ENCODE peak calls at places on chromosomes 6 and 20, in eight cellular contexts. One of them, this sample, is unnamed.

GRCh38 chr6:157981132-157981394 is 600 bp upstream of the SYNJ2 start:
- DNase-seq in HCT116: no peak
- DNase-seq in IMR-90: no peak
- DNase-seq in PC-9: no peak
- DNase-seq in GM23338: peak
- DNase-seq in OCI-LY7: no peak
- DNase-seq in hepatocyte: no peak
- DNase-seq in H1: no peak
- DNase-seq in this sample: no peak

GRCh38 chr6:7784248-7784647 is 58.3 kb downstream of the BMP6 start:
- DNase-seq in HCT116: no peak
- DNase-seq in IMR-90: no peak
- DNase-seq in PC-9: no peak
- DNase-seq in GM23338: no peak
- DNase-seq in OCI-LY7: no peak
- DNase-seq in hepatocyte: no peak
- DNase-seq in H1: no peak
- DNase-seq in this sample: no peak

GRCh38 chr6:127532991-127533390 is 13.9 kb upstream of the MTCL3 start:
- DNase-seq in HCT116: no peak
- DNase-seq in IMR-90: no peak
- DNase-seq in PC-9: no peak
- DNase-seq in GM23338: no peak
- DNase-seq in OCI-LY7: no peak
- DNase-seq in hepatocyte: no peak
- DNase-seq in H1: no peak
- DNase-seq in this sample: no peak

GRCh38 chr6:100595456-100595855 is 130.7 kb upstream of the SIM1 start:
- DNase-seq in HCT116: no peak
- DNase-seq in IMR-90: no peak
- DNase-seq in PC-9: no peak
- DNase-seq in GM23338: no peak
- DNase-seq in OCI-LY7: no peak
- DNase-seq in hepatocyte: no peak
- DNase-seq in H1: no peak
- DNase-seq in this sample: no peak

GRCh38 chr20:4041748-4042411 is 26.5 kb upstream of the RNF24 start:
- DNase-seq in HCT116: peak
- DNase-seq in IMR-90: peak
- DNase-seq in PC-9: peak
- DNase-seq in GM23338: no peak
- DNase-seq in OCI-LY7: no peak
- DNase-seq in hepatocyte: peak
- DNase-seq in H1: no peak
- DNase-seq in this sample: peak

GRCh38 chr6:63814459-63814858 is 178.9 kb downstream of the PHF3 start:
- DNase-seq in HCT116: no peak
- DNase-seq in IMR-90: no peak
- DNase-seq in PC-9: no peak
- DNase-seq in GM23338: no peak
- DNase-seq in OCI-LY7: no peak
- DNase-seq in hepatocyte: no peak
- DNase-seq in H1: no peak
- DNase-seq in this sample: no peak

GRCh38 chr20:38523697-38524096 is 51.1 kb downstream of the RALGAPB start:
- DNase-seq in HCT116: no peak
- DNase-seq in IMR-90: peak
- DNase-seq in PC-9: no peak
- DNase-seq in GM23338: no peak
- DNase-seq in OCI-LY7: no peak
- DNase-seq in hepatocyte: no peak
- DNase-seq in H1: no peak
- DNase-seq in this sample: peak

GRCh38 chr20:41654292-41654691 is 36.1 kb upstream of the CHD6 start:
- DNase-seq in HCT116: no peak
- DNase-seq in IMR-90: no peak
- DNase-seq in PC-9: no peak
- DNase-seq in GM23338: peak
- DNase-seq in OCI-LY7: no peak
- DNase-seq in hepatocyte: no peak
- DNase-seq in H1: no peak
- DNase-seq in this sample: no peak

GRCh38 chr6:34656378-34657036 is 40.1 kb downstream of the ILRUN start:
- DNase-seq in HCT116: no peak
- DNase-seq in IMR-90: peak
- DNase-seq in PC-9: no peak
- DNase-seq in GM23338: no peak
- DNase-seq in OCI-LY7: peak
- DNase-seq in hepatocyte: peak
- DNase-seq in H1: no peak
- DNase-seq in this sample: peak

GRCh38 chr20:9920908-9921307 is 82.0 kb upstream of the PAK5 start:
- DNase-seq in HCT116: no peak
- DNase-seq in IMR-90: no peak
- DNase-seq in PC-9: no peak
- DNase-seq in GM23338: no peak
- DNase-seq in OCI-LY7: no peak
- DNase-seq in hepatocyte: no peak
- DNase-seq in H1: no peak
- DNase-seq in this sample: no peak

GRCh38 chr20:9919271-9920014 is 80.6 kb upstream of the PAK5 start:
- DNase-seq in HCT116: no peak
- DNase-seq in IMR-90: no peak
- DNase-seq in PC-9: no peak
- DNase-seq in GM23338: no peak
- DNase-seq in OCI-LY7: no peak
- DNase-seq in hepatocyte: no peak
- DNase-seq in H1: no peak
- DNase-seq in this sample: no peak

GRCh38 chr20:9923648-9924047 is 84.8 kb upstream of the PAK5 start:
- DNase-seq in HCT116: no peak
- DNase-seq in IMR-90: no peak
- DNase-seq in PC-9: no peak
- DNase-seq in GM23338: no peak
- DNase-seq in OCI-LY7: no peak
- DNase-seq in hepatocyte: no peak
- DNase-seq in H1: no peak
- DNase-seq in this sample: no peak

GRCh38 chr20:9916776-9917175 is 77.9 kb upstream of the PAK5 start:
- DNase-seq in HCT116: no peak
- DNase-seq in IMR-90: no peak
- DNase-seq in PC-9: no peak
- DNase-seq in GM23338: no peak
- DNase-seq in OCI-LY7: no peak
- DNase-seq in hepatocyte: no peak
- DNase-seq in H1: no peak
- DNase-seq in this sample: no peak

DNA sequence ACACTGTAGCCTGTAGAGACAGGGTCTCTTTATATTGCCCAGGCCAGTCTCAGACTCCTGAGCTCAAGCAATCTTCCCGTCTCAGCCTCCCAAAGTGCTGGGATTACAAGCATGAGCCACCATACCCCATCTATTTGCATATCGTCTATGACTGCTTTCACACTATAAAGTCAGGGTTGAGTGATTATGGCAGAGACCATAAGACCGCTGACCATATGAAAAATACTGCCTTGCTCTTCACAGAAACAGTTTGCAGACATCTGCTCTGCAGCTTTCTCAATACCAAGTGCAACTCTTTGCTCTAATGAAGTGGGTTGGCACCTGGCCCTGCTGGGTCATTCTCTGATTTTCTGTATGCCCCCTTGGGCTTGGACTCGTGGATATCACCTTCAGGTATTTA is 79.5 kb upstream of the PAK5 start:
- DNase-seq in HCT116: no peak
- DNase-seq in IMR-90: no peak
- DNase-seq in PC-9: no peak
- DNase-seq in GM23338: no peak
- DNase-seq in OCI-LY7: no peak
- DNase-seq in hepatocyte: no peak
- DNase-seq in H1: no peak
- DNase-seq in this sample: no peak
- H3K4me2 ChIP-seq in HCT116: no peak
- H3K4me2 ChIP-seq in IMR-90: no peak
- H3K4me2 ChIP-seq in PC-9: no peak
- H3K4me2 ChIP-seq in GM23338: no peak
- H3K4me2 ChIP-seq in OCI-LY7: no peak
- H3K4me2 ChIP-seq in hepatocyte: no peak
- H3K4me2 ChIP-seq in H1: no peak
- H3K4me2 ChIP-seq in this sample: no peak

GRCh38 chr6:112335736-112336135 is 11.4 kb upstream of the RFPL4B start:
- DNase-seq in HCT116: no peak
- DNase-seq in IMR-90: no peak
- DNase-seq in PC-9: no peak
- DNase-seq in GM23338: no peak
- DNase-seq in OCI-LY7: no peak
- DNase-seq in hepatocyte: no peak
- DNase-seq in H1: no peak
- DNase-seq in this sample: no peak

GRCh38 chr6:112338310-112338709 is 8.8 kb upstream of the RFPL4B start:
- DNase-seq in HCT116: no peak
- DNase-seq in IMR-90: no peak
- DNase-seq in PC-9: no peak
- DNase-seq in GM23338: no peak
- DNase-seq in OCI-LY7: no peak
- DNase-seq in hepatocyte: no peak
- DNase-seq in H1: no peak
- DNase-seq in this sample: peak

GRCh38 chr6:112342511-112342910 is 4.6 kb upstream of the RFPL4B start:
- DNase-seq in HCT116: no peak
- DNase-seq in IMR-90: no peak
- DNase-seq in PC-9: no peak
- DNase-seq in GM23338: no peak
- DNase-seq in OCI-LY7: no peak
- DNase-seq in hepatocyte: no peak
- DNase-seq in H1: no peak
- DNase-seq in this sample: no peak

GRCh38 chr6:112332274-112332673 is 14.9 kb upstream of the RFPL4B start:
- DNase-seq in HCT116: no peak
- DNase-seq in IMR-90: peak
- DNase-seq in PC-9: no peak
- DNase-seq in GM23338: no peak
- DNase-seq in OCI-LY7: no peak
- DNase-seq in hepatocyte: no peak
- DNase-seq in H1: no peak
- DNase-seq in this sample: no peak

GRCh38 chr6:112337209-112337638 is 9.9 kb upstream of the RFPL4B start:
- DNase-seq in HCT116: peak
- DNase-seq in IMR-90: peak
- DNase-seq in PC-9: peak
- DNase-seq in GM23338: peak
- DNase-seq in OCI-LY7: peak
- DNase-seq in hepatocyte: peak
- DNase-seq in H1: peak
- DNase-seq in this sample: peak
- H2AFZ ChIP-seq in HCT116: peak
- H2AFZ ChIP-seq in IMR-90: no peak
- H2AFZ ChIP-seq in PC-9: no peak
- H2AFZ ChIP-seq in GM23338: no peak
- H2AFZ ChIP-seq in OCI-LY7: no peak
- H2AFZ ChIP-seq in hepatocyte: no peak
- H2AFZ ChIP-seq in H1: no peak
- H2AFZ ChIP-seq in this sample: no peak

GRCh38 chr6:117191009-117191408 is 74.3 kb upstream of the VGLL2 start:
- DNase-seq in HCT116: no peak
- DNase-seq in IMR-90: no peak
- DNase-seq in PC-9: no peak
- DNase-seq in GM23338: no peak
- DNase-seq in OCI-LY7: no peak
- DNase-seq in hepatocyte: no peak
- DNase-seq in H1: no peak
- DNase-seq in this sample: no peak

GRCh38 chr6:117200067-117200466 is 65.3 kb upstream of the VGLL2 start:
- DNase-seq in HCT116: no peak
- DNase-seq in IMR-90: no peak
- DNase-seq in PC-9: no peak
- DNase-seq in GM23338: no peak
- DNase-seq in OCI-LY7: no peak
- DNase-seq in hepatocyte: no peak
- DNase-seq in H1: no peak
- DNase-seq in this sample: no peak

GRCh38 chr6:117195728-117196127 is 69.6 kb upstream of the VGLL2 start:
- DNase-seq in HCT116: no peak
- DNase-seq in IMR-90: no peak
- DNase-seq in PC-9: no peak
- DNase-seq in GM23338: peak
- DNase-seq in OCI-LY7: no peak
- DNase-seq in hepatocyte: no peak
- DNase-seq in H1: no peak
- DNase-seq in this sample: peak

GRCh38 chr6:117191448-117191847 is 73.9 kb upstream of the VGLL2 start:
- DNase-seq in HCT116: no peak
- DNase-seq in IMR-90: no peak
- DNase-seq in PC-9: no peak
- DNase-seq in GM23338: no peak
- DNase-seq in OCI-LY7: no peak
- DNase-seq in hepatocyte: no peak
- DNase-seq in H1: no peak
- DNase-seq in this sample: no peak

GRCh38 chr6:117194978-117195377 is 70.4 kb upstream of the VGLL2 start:
- DNase-seq in HCT116: no peak
- DNase-seq in IMR-90: no peak
- DNase-seq in PC-9: no peak
- DNase-seq in GM23338: no peak
- DNase-seq in OCI-LY7: no peak
- DNase-seq in hepatocyte: no peak
- DNase-seq in H1: no peak
- DNase-seq in this sample: no peak
- TF ChIP-seq CTCF in HCT116: no peak
- TF ChIP-seq CTCF in IMR-90: no peak
- TF ChIP-seq CTCF in PC-9: no peak
- TF ChIP-seq CTCF in GM23338: no peak
- TF ChIP-seq CTCF in OCI-LY7: no peak
- TF ChIP-seq CTCF in hepatocyte: no peak
- TF ChIP-seq CTCF in H1: no peak
- TF ChIP-seq CTCF in this sample: no peak

GRCh38 chr6:118641042-118641441 is 10.3 kb downstream of the CEP85L start:
- DNase-seq in HCT116: no peak
- DNase-seq in IMR-90: no peak
- DNase-seq in PC-9: no peak
- DNase-seq in GM23338: no peak
- DNase-seq in OCI-LY7: no peak
- DNase-seq in hepatocyte: no peak
- DNase-seq in H1: no peak
- DNase-seq in this sample: no peak

GRCh38 chr6:118646977-118647376 is 4.4 kb downstream of the CEP85L start:
- DNase-seq in HCT116: no peak
- DNase-seq in IMR-90: no peak
- DNase-seq in PC-9: no peak
- DNase-seq in GM23338: no peak
- DNase-seq in OCI-LY7: no peak
- DNase-seq in hepatocyte: no peak
- DNase-seq in H1: no peak
- DNase-seq in this sample: no peak

GRCh38 chr6:118648866-118649554 is 2.4 kb downstream of the CEP85L start:
- DNase-seq in HCT116: no peak
- DNase-seq in IMR-90: peak
- DNase-seq in PC-9: no peak
- DNase-seq in GM23338: no peak
- DNase-seq in OCI-LY7: no peak
- DNase-seq in hepatocyte: no peak
- DNase-seq in H1: no peak
- DNase-seq in this sample: no peak

GRCh38 chr6:118644007-118644406 is 7.4 kb downstream of the CEP85L start:
- DNase-seq in HCT116: no peak
- DNase-seq in IMR-90: peak
- DNase-seq in PC-9: no peak
- DNase-seq in GM23338: no peak
- DNase-seq in OCI-LY7: no peak
- DNase-seq in hepatocyte: no peak
- DNase-seq in H1: no peak
- DNase-seq in this sample: no peak

GRCh38 chr6:118645395-118645794 is 6.0 kb downstream of the CEP85L start:
- DNase-seq in HCT116: no peak
- DNase-seq in IMR-90: no peak
- DNase-seq in PC-9: no peak
- DNase-seq in GM23338: no peak
- DNase-seq in OCI-LY7: no peak
- DNase-seq in hepatocyte: no peak
- DNase-seq in H1: no peak
- DNase-seq in this sample: no peak
- H3K4me2 ChIP-seq in HCT116: no peak
- H3K4me2 ChIP-seq in IMR-90: no peak
- H3K4me2 ChIP-seq in PC-9: no peak
- H3K4me2 ChIP-seq in GM23338: no peak
- H3K4me2 ChIP-seq in OCI-LY7: no peak
- H3K4me2 ChIP-seq in hepatocyte: no peak
- H3K4me2 ChIP-seq in H1: no peak
- H3K4me2 ChIP-seq in this sample: no peak